ENCODE peak calls at places on chromosomes 5 and 9, in six cellular contexts. I, F, G, Q, B and E are unnamed samples.

GRCh38 chr5:138305797-138306196 is 25.8 kb downstream of the CDC25C start:
- DNase-seq in I (no peak), F (no peak), G (no peak), Q (no peak), B (no peak), E (peak)

GRCh38 chr9:120894404-120895226 is 17.6 kb upstream of the PHF19 start:
- DNase-seq in I (no peak), F (no peak), G (no peak), Q (no peak), B (no peak), E (no peak)

GRCh38 chr5:154721476-154722058 is 33.6 kb upstream of the LARP1 start:
- DNase-seq in I (no peak), F (no peak), G (no peak), Q (no peak), B (no peak), E (no peak)

GRCh38 chr9:137781906-137782585 is 95.5 kb upstream of the CACNA1B start:
- DNase-seq in I (no peak), F (no peak), G (no peak), Q (no peak), B (no peak), E (no peak)

GRCh38 chr5:179606071-179606909 is 17.2 kb downstream of the HNRNPH1 start:
- DNase-seq in I (no peak), F (no peak), G (no peak), Q (no peak), B (no peak), E (no peak)

GRCh38 chr5:1732238-1732880 is 67.3 kb downstream of the MRPL36 start:
- DNase-seq in I (no peak), F (peak), G (no peak), Q (no peak), B (peak), E (no peak)

GRCh38 chr5:126030698-126031097 is 392.5 kb upstream of the GRAMD2B start:
- DNase-seq in I (no peak), F (no peak), G (no peak), Q (no peak), B (no peak), E (no peak)

GRCh38 chr9:131402738-131403492 is 9.0 kb downstream of the PRRC2B start:
- DNase-seq in I (no peak), F (no peak), G (peak), Q (peak), B (peak), E (peak)

GRCh38 chr9:121222524-121223171 is 21.0 kb upstream of the RAB14 start:
- DNase-seq in I (no peak), F (no peak), G (peak), Q (no peak), B (no peak), E (peak)

GRCh38 chr9:28212979-28213378 is 639.7 kb upstream of the C9orf72 start:
- DNase-seq in I (no peak), F (no peak), G (peak), Q (no peak), B (no peak), E (peak)

GRCh38 chr5:51678335-51678734 is 295.1 kb downstream of the ISL1 start:
- DNase-seq in I (no peak), F (no peak), G (no peak), Q (no peak), B (no peak), E (no peak)

GRCh38 chr9:89878687-89879086 is 273.9 kb downstream of the GADD45G start:
- DNase-seq in I (peak), F (no peak), G (no peak), Q (no peak), B (peak), E (no peak)

GRCh38 chr9:126671381-126671831 is 57.7 kb downstream of the LMX1B start:
- DNase-seq in I (no peak), F (no peak), G (no peak), Q (no peak), B (no peak), E (no peak)

GRCh38 chr9:28365736-28366135 is 792.5 kb upstream of the C9orf72 start:
- DNase-seq in I (no peak), F (no peak), G (no peak), Q (no peak), B (no peak), E (peak)

GRCh38 chr9:92406506-92406905 is 2.1 kb upstream of the OGN start:
- DNase-seq in I (no peak), F (peak), G (no peak), Q (no peak), B (no peak), E (no peak)

GRCh38 chr5:158877706-158878105 is 222.0 kb downstream of the EBF1 start:
- DNase-seq in I (no peak), F (no peak), G (no peak), Q (no peak), B (no peak), E (no peak)

GRCh38 chr5:83972236-83972635 is 251.6 kb upstream of the HAPLN1 start:
- DNase-seq in I (no peak), F (no peak), G (peak), Q (no peak), B (no peak), E (peak)

GRCh38 chr9:33320568-33321261 is 30.4 kb downstream of the NFX1 start:
- DNase-seq in I (no peak), F (no peak), G (peak), Q (no peak), B (no peak), E (peak)

GRCh38 chr5:167696558-167697314 is 594.7 kb upstream of the WWC1 start:
- DNase-seq in I (no peak), F (no peak), G (no peak), Q (no peak), B (no peak), E (no peak)

GRCh38 chr5:115349001-115349817 is 52.8 kb upstream of the CCDC112 start:
- DNase-seq in I (no peak), F (no peak), G (peak), Q (peak), B (no peak), E (peak)

GRCh38 chr5:137800700-137801411 is 46.7 kb upstream of the HNRNPA0 start:
- DNase-seq in I (no peak), F (no peak), G (no peak), Q (no peak), B (no peak), E (no peak)

GRCh38 chr5:56152437-56152836 is 80.7 kb downstream of the ANKRD55 start:
- DNase-seq in I (no peak), F (no peak), G (no peak), Q (no peak), B (no peak), E (no peak)

GRCh38 chr5:157613385-157614245 is 38.0 kb upstream of the ADAM19 start:
- DNase-seq in I (no peak), F (no peak), G (no peak), Q (no peak), B (no peak), E (no peak)

GRCh38 chr9:18658764-18659705 is 185.1 kb downstream of the ADAMTSL1 start:
- DNase-seq in I (no peak), F (no peak), G (peak), Q (no peak), B (no peak), E (peak)

GRCh38 chr9:87714819-87715218 is 11.1 kb upstream of the CTSL start:
- DNase-seq in I (no peak), F (no peak), G (peak), Q (peak), B (no peak), E (peak)

GRCh38 chr5:88643315-88643714 is 239.7 kb downstream of the MEF2C start:
- DNase-seq in I (no peak), F (no peak), G (no peak), Q (no peak), B (no peak), E (peak)

GRCh38 chr5:67021522-67022316 is 174.9 kb downstream of the CD180 start:
- DNase-seq in I (no peak), F (no peak), G (no peak), Q (no peak), B (no peak), E (peak)

GRCh38 chr5:139385061-139385889 is 2.2 kb upstream of the SLC23A1 start:
- DNase-seq in I (no peak), F (no peak), G (no peak), Q (peak), B (no peak), E (no peak)

GRCh38 chr5:2196416-2196815 is 313.7 kb upstream of the IRX4 start:
- DNase-seq in I (no peak), F (no peak), G (no peak), Q (no peak), B (no peak), E (no peak)

GRCh38 chr9:94553029-94553938 is 1.6 kb upstream of the PCAT7 start:
- DNase-seq in I (no peak), F (no peak), G (no peak), Q (peak), B (no peak), E (no peak)

GRCh38 chr5:176415240-176416122 is 858 bp downstream of the CLTB start:
- DNase-seq in I (no peak), F (no peak), G (peak), Q (peak), B (peak), E (peak)

GRCh38 chr9:5265939-5266338 is 34.7 kb downstream of the INSL4 start:
- DNase-seq in I (no peak), F (no peak), G (no peak), Q (no peak), B (no peak), E (no peak)

GRCh38 chr9:589723-590122 is 251.8 kb upstream of the DMRT1 start:
- DNase-seq in I (no peak), F (no peak), G (no peak), Q (no peak), B (no peak), E (peak)

GRCh38 chr9:12884736-12885395 is 110.0 kb downstream of the LURAP1L start:
- DNase-seq in I (no peak), F (no peak), G (peak), Q (peak), B (no peak), E (peak)

GRCh38 chr5:91170266-91170665 is 212.9 kb downstream of the ARRDC3 start:
- DNase-seq in I (no peak), F (no peak), G (peak), Q (no peak), B (no peak), E (peak)

DNA sequence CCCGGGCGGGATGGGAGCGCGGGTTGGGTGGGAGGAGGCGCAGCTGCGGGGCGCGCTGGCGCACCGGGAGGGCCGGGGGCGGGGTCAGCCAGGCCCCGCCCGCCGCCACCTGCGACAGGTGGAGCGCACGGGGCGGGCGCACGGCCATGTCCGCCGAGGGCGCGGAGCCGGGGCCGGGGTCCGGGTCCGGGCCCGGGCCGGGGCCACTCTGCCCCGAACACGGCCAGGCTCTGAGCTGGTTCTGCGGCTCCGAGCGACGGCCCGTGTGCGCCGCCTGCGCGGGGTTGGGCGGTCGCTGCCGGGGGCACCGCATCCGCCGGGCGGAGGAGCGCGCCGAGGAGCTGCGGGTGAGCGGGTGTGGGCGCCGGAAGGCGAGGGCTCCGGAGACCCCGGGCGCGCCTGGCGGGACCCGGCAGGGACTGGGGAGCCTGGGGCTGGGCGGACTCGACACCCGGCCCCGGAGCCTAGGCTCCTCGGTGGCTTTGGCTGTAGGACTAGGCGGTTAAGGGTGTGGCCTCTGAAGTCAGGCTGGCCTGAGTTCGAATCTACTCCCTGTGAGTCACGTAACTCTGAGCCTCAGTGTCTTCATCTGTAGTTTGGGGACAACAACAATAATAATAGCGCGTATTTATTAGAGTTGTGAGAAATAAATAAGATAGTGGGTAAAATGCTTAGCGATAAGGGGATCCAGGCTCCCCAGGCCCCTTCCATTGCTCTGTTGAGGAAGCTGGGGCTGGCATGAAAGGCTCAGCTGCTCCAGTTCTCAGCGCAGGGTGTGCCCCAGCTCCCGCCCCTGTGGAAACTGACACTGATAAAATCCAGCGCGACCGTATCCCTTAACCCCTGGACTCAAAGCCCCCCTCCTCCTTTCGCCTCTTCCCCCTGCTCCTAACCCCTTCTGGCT is at the start of gene BSPRY:
- DNase-seq in I (peak), F (no peak), G (no peak), Q (peak), B (peak), E (no peak)
- TF ChIP-seq CTCF in I (no peak), F (no peak), G (no peak), Q (no peak), B (no peak), E (no peak)

GRCh38 chr5:78984020-78984610 is 995 bp downstream of the ARSB start:
- DNase-seq in I (no peak), F (no peak), G (no peak), Q (no peak), B (no peak), E (peak)
- TF ChIP-seq CTCF in I (no peak), F (peak), G (no peak), Q (no peak), B (no peak), E (no peak)

GRCh38 chr5:53991942-53992341 is 318.4 kb downstream of the ARL15 start:
- DNase-seq in I (no peak), F (no peak), G (no peak), Q (no peak), B (no peak), E (no peak)
- TF ChIP-seq CTCF in I (no peak), F (peak), G (peak), Q (no peak), B (peak), E (peak)

DNA sequence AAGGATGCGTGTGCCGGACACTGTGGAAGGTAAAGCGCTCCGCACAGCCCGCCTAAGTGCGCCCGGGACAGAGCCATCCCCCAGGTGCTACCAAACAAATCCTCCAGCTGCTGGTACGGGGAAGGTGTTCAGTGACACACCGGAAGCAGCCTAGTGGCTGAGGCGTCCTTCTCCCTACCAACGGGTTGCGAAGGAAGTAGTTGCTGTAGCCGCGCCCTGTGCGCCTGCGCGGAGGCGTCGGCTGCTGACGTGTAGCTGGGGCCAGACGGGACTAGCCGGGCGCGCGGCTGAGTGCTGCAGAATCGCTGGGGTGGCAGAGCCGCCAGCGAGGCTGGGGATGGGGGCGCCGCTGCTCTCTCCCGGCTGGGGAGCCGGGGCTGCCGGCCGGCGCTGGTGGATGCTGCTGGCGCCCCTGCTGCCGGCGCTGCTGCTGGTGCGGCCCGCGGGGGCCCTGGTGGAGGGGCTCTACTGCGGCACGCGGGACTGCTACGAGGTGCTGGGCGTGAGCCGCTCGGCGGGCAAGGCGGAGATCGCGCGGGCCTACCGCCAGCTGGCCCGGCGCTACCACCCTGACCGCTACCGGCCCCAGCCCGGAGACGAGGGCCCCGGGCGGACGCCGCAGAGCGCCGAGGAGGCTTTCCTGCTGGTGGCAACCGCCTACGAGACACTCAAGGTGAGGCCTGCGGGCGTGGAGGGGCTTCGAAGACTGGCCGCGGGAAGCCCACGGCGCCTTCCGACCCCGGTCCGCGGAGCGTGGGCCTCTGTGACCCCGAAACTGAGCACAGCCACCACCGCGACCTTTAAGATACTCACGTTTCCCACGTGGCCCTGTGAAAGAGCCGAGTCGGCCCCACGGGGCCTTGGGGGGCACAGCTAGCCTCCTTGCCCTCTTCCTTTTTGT is at the start of gene DNAJC25:
- DNase-seq in I (peak), F (peak), G (peak), Q (peak), B (peak), E (peak)
- TF ChIP-seq CTCF in I (no peak), F (no peak), G (no peak), Q (no peak), B (no peak), E (no peak)

DNA sequence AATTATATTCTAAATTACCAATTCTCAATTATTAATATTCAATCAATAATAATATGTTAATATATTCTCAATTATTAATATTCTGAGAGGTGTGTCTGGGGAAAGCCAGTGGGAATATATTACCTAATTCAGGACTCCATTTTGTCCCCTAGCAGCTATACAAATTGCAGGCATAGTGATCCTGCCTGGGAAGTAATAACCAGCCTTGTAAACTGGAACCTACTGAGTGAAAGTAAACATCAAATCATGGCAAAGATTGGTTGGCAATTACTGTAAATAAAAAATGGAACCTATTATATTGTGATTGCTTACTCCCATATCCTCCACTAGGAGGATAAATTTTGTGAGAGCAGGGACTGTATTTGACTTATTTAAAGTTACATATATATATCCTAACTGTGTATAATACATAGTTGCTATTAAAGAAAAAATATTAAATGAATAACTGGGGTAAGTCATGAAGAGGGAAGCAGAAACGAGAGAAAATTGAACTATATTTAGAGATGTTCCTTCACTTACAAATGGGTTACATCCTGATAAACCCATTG is 150.5 kb upstream of the ELL2 start:
- DNase-seq in I (no peak), F (no peak), G (no peak), Q (no peak), B (no peak), E (no peak)
- TF ChIP-seq CTCF in I (no peak), F (no peak), G (no peak), Q (no peak), B (no peak), E (no peak)

DNA sequence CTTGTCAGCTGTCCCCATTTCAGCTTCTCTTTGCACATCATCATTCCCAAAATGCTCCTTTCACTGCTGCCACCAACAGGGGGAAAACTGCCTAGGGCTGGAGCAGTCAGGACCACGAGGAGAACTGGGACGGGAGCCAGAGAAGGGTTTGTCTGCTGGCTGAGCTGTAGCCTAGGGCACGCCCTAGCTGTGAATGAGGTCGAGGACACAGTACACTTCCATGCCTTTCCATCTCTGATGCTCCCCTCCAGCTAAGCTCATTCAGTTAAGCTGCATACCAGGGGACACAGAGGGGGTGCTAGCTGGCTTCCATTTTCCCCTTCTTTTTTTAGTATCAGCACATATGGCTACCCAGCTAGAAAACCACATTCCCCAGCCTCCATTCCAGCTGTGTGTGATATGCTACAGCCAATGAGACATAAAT is 64.7 kb downstream of the STK10 start:
- DNase-seq in I (no peak), F (no peak), G (peak), Q (no peak), B (no peak), E (peak)
- TF ChIP-seq CTCF in I (no peak), F (no peak), G (peak), Q (no peak), B (peak), E (no peak)